ENCODE peak calls at places on chromosome 19, in four cellular contexts. S, H, K and M are unnamed samples.

GRCh38 chr19:4567584-4568071 is 8.1 kb upstream of the SEMA6B start:
- DNase-seq in S (peak), H (peak), K (peak), M (no peak)

GRCh38 chr19:18340990-18341868 is 831 bp downstream of the PGPEP1 start:
- DNase-seq in S (peak), H (peak), K (peak), M (peak)

GRCh38 chr19:57583521-57584416 is at the start of gene ZIK1:
- DNase-seq in S (peak), H (peak), K (peak), M (peak)

GRCh38 chr19:17332677-17333581 is 1.7 kb downstream of the ANO8 start:
- DNase-seq in S (peak), H (peak), K (no peak), M (no peak)

GRCh38 chr19:28727133-28727834 is 485.7 kb downstream of the UQCRFS1 start:
- DNase-seq in S (no peak), H (peak), K (no peak), M (peak)

GRCh38 chr19:16868423-16869130 is 20.2 kb upstream of the F2RL3 start:
- DNase-seq in S (no peak), H (no peak), K (no peak), M (no peak)

GRCh38 chr19:32886241-32886640 is 16.7 kb upstream of the SLC7A9 start:
- DNase-seq in S (no peak), H (no peak), K (no peak), M (no peak)

GRCh38 chr19:6475321-6476108 is 6.1 kb downstream of the DENND1C start:
- DNase-seq in S (no peak), H (no peak), K (no peak), M (no peak)

GRCh38 chr19:5068251-5069090 is 99.6 kb downstream of the KDM4B start:
- DNase-seq in S (no peak), H (no peak), K (no peak), M (no peak)

GRCh38 chr19:15241259-15241658 is 9.0 kb upstream of the EPHX3 start:
- DNase-seq in S (no peak), H (no peak), K (no peak), M (no peak)

GRCh38 chr19:18419195-18419698 is at the start of gene SSBP4:
- DNase-seq in S (peak), H (peak), K (peak), M (peak)

GRCh38 chr19:36110487-36111199 is at the start of gene OVOL3:
- DNase-seq in S (no peak), H (no peak), K (no peak), M (no peak)

DNA sequence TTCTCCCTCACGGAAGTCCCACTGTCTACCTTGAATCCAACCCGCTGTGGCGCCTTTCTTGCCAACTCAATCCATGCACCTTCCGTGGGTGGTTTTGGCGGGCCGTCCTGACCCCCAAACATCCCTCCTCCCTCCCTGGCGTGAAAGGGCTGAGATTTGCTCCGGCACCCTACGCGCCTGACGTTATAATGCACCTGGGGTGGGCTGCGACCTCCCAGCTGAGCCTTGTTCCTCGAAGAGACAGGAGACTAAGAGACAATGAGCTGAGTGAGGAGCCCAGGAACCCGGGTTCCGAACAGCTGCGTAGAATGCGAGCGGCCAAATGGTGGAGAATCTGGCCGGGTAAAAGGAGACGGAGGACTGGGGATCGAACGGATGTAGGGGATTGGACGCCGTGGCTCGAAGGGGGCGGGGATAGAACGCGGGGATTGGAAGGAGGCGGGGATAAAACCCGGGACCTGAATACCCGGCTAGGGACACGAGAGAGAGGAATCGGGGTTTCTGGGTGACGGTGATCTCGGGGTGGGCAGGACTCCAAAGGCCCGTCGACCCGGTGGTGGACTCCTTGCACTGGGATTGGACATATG is at the start of gene CPT1C:
- DNase-seq in S (peak), H (peak), K (peak), M (no peak)
- H3K4me3 ChIP-seq in S (peak), H (peak), K (no peak), M (no peak)

GRCh38 chr19:50002386-50002960 is 22.7 kb downstream of the VRK3 start:
- DNase-seq in S (no peak), H (no peak), K (no peak), M (no peak)

GRCh38 chr19:50001775-50002174 is 23.4 kb downstream of the VRK3 start:
- DNase-seq in S (no peak), H (no peak), K (no peak), M (no peak)

GRCh38 chr19:50001158-50001557 is 24.0 kb downstream of the VRK3 start:
- DNase-seq in S (no peak), H (no peak), K (no peak), M (no peak)

GRCh38 chr19:49999371-50000010 is 25.7 kb downstream of the VRK3 start:
- DNase-seq in S (no peak), H (no peak), K (no peak), M (no peak)

GRCh38 chr19:50000038-50000890 is 24.9 kb downstream of the VRK3 start:
- DNase-seq in S (no peak), H (no peak), K (no peak), M (no peak)
- TF ChIP-seq CTCF in S (no peak), H (no peak), K (no peak), M (no peak)

GRCh38 chr19:56156768-56157167 is 15.7 kb downstream of the ZNF444 start:
- DNase-seq in S (no peak), H (no peak), K (no peak), M (no peak)

GRCh38 chr19:56152644-56153043 is 11.6 kb downstream of the ZNF444 start:
- DNase-seq in S (no peak), H (no peak), K (no peak), M (no peak)

GRCh38 chr19:56153507-56153906 is 12.4 kb downstream of the ZNF444 start:
- DNase-seq in S (no peak), H (peak), K (no peak), M (no peak)

GRCh38 chr19:56158170-56158757 is 17.2 kb downstream of the ZNF444 start:
- DNase-seq in S (no peak), H (no peak), K (no peak), M (no peak)

GRCh38 chr19:56155124-56155687 is 14.1 kb downstream of the ZNF444 start:
- DNase-seq in S (no peak), H (peak), K (peak), M (no peak)
- H3K4me3 ChIP-seq in S (no peak), H (no peak), K (no peak), M (no peak)

GRCh38 chr19:49616945-49617344 is 23.0 kb downstream of the RRAS start:
- DNase-seq in S (no peak), H (no peak), K (no peak), M (no peak)

GRCh38 chr19:49615861-49616260 is 24.1 kb downstream of the RRAS start:
- DNase-seq in S (no peak), H (no peak), K (no peak), M (no peak)

GRCh38 chr19:49616532-49616931 is 23.4 kb downstream of the RRAS start:
- DNase-seq in S (no peak), H (no peak), K (no peak), M (no peak)

GRCh38 chr19:49613374-49613773 is 22.4 kb downstream of the PRR12 start:
- DNase-seq in S (no peak), H (no peak), K (peak), M (no peak)

DNA sequence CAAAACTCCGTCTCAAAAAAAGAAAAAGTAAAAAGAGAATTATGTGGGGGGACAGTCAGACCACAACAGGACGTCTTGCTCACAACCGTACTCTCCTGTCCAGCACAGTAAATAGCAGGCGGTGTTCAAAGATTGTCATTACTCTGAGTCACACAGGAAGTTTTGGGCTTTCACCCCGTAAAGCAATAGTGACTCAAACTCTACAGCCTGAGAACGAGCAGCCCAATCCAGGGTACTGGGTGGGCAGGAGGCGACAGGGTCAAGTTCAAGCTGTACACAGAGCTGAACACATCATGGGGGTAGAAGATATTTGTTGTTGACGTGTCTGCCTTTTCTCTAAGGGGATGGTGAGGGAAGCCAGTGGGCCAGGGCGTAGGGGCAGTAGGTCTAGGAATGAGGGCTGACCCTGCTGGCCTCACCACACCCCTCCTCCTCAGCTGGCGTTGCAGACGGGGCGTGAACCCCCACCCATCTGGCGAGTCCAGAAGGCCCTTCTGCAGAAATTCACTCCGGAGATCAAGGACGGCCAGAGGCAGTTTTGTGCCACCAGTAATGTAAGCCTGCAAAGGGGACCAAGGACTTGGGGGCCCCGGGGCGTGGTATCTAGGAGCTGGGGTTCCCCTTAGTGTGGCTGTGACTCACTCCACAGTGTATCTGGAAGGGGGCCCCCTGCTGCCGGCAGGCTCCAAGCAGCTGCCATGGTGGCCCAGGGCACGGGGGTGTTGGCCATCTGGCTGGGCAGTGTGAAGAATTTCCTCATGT is 23.3 kb downstream of the PRR12 start:
- DNase-seq in S (peak), H (peak), K (no peak), M (no peak)
- TF ChIP-seq CTCF in S (peak), H (peak), K (no peak), M (peak)

GRCh38 chr19:45515807-45516401 is 8.6 kb downstream of the VASP start:
- DNase-seq in S (no peak), H (no peak), K (no peak), M (no peak)
- H3K4me3 ChIP-seq in S (no peak), H (no peak), K (no peak), M (no peak)

GRCh38 chr19:38211779-38212178 is 12.2 kb downstream of the DPF1 start:
- DNase-seq in S (no peak), H (no peak), K (no peak), M (no peak)
- TF ChIP-seq CTCF in S (no peak), H (no peak), K (no peak), M (no peak)

DNA sequence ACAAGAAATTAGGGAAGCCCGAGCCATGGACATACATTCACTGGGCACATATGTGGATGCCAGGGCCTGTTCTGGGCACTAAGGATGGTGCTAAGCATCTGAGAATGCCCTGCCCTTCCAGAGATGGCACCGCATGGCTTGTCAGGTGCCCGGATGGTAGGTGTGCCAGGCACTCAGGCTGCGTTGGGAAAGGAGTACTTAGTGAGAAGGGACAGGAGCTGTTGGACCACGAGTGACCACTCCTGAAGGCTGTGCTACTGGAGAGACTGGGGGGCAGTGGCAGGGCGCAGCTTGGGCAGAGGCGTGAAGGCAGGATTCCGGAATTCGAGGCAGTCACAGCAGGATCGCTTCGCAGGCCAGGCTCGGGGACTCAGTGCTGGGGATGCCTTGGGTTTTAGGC is 38.0 kb upstream of the EHD2 start:
- DNase-seq in S (no peak), H (no peak), K (no peak), M (no peak)
- H3K4me3 ChIP-seq in S (no peak), H (no peak), K (no peak), M (no peak)

DNA sequence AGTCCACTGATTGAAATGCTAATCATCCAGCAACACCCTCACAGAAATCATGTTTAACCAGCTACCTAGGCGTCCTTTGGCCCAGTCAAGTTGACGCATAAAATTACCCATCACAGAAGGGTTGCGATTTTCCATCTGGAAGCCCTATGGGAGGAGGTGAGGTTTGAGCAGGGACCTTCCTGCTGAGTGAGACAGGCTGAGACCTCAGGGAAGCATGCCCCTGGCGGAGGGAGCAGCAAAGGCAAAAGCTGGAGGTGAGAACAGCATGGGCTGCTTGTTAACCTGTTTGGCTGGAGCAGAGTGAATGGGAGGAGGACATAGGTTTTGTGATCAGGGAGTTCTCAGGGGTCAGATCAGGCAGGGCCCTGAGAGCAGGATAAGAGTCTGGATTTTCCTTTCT is 7.3 kb downstream of the TTC9B start:
- DNase-seq in S (no peak), H (no peak), K (no peak), M (no peak)
- TF ChIP-seq CTCF in S (no peak), H (peak), K (no peak), M (no peak)

GRCh38 chr19:2042485-2043268 is 8.4 kb downstream of the MKNK2 start:
- DNase-seq in S (no peak), H (no peak), K (peak), M (peak)
- H3K4me3 ChIP-seq in S (no peak), H (peak), K (no peak), M (peak)

DNA sequence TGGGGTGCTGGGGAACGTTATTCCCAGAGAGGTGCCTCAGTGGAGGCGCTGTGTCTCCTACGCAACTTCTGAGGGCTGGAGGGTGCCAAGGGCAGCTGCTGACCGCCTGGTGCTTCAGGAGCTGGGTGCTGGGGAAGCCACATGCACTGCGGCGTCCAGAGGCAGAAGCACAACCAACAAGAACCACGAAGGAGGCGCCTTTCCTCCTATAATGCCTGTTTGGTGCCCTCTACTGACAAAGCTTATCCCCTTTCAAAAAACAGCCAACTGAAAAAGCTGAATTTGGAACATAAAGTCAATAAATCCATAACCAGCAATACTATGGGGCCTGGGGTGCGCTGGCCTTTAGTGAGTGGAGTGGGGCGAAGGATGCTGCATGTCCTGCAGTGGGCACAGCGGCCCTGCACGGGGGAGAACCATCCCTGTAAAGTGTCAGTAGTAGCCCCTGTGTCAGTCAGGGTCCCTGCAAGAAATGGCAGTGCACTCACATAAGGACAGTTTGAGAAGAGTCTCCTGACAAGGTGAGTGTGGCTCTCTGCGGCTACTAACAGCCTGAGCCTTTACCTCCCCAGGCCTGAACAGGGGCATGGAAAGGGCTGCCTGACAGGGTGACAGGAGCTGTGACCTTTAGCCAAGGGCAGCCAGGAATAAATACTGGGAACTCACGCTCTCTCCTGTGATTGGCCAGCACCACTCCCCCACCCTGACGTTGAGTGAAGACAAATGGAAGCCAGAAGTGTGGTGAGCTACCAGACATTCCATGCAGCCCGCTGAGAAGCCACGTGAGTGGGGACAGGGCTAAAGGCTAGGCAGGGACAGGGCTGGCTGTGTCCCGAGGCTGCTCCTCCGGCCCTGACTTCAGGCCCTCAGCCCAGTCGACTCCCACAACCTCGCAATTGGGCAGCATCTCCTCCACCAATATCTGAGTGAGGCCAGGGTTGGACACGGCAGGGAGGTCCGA is 4.5 kb upstream of the B3GNT8 start:
- DNase-seq in S (peak), H (peak), K (no peak), M (no peak)
- TF ChIP-seq CTCF in S (peak), H (peak), K (peak), M (peak)